ENCODE peak calls at places on chromosome 1, in seven cellular contexts. J, V, U, N, S, X and R are unnamed samples.

GRCh38 chr1:22969224-22969829 is 3.3 kb downstream of the LACTBL1 start:
- DNase-seq in U (peak; percentile 24), N (no peak), S (no peak), V (no peak), J (no peak), X (no peak), R (peak; percentile 53)

GRCh38 chr1:153389394-153389793 is 1.5 kb downstream of the S100A8 start:
- DNase-seq in U (no peak), V (no peak), X (no peak), N (no peak), J (no peak), S (no peak), R (no peak)

GRCh38 chr1:162389021-162389818 is 7.7 kb downstream of the C1orf226 start:
- DNase-seq in S (peak; percentile 7), N (no peak), X (no peak), U (no peak), J (no peak), V (no peak), R (peak; percentile 33)

GRCh38 chr1:192635939-192636338 is at the start of gene RGS13:
- DNase-seq in J (no peak), X (no peak), S (no peak), V (no peak), N (no peak), U (no peak), R (no peak)

GRCh38 chr1:66370462-66370907 is 163.5 kb upstream of the SGIP1 start:
- DNase-seq in J (no peak), V (no peak), N (no peak), U (no peak), X (no peak), S (no peak), R (no peak)

GRCh38 chr1:165444897-165445370 is at the start of gene RXRG:
- DNase-seq in V (no peak), U (no peak), N (no peak), J (no peak), S (no peak), X (no peak), R (no peak)

GRCh38 chr1:2604854-2605753 is 18.5 kb downstream of the PRXL2B start:
- DNase-seq in J (no peak), U (no peak), X (no peak), N (no peak), S (no peak), V (no peak), R (no peak)

GRCh38 chr1:223618680-223619079 is 46.8 kb downstream of the CAPN8 start:
- DNase-seq in N (no peak), J (no peak), X (no peak), V (no peak), S (no peak), U (no peak), R (no peak)

GRCh38 chr1:153991151-153991472 is 550 bp downstream of the RPS27 start:
- DNase-seq in V (no peak), N (no peak), U (no peak), X (no peak), J (no peak), S (no peak), R (no peak)

GRCh38 chr1:46617833-46618232 is 1.2 kb upstream of the MOB3C start:
- DNase-seq in N (no peak), S (no peak), J (no peak), U (no peak), X (no peak), V (no peak), R (no peak)

GRCh38 chr1:168631671-168632400 is 55.4 kb downstream of the XCL1 start:
- DNase-seq in N (no peak), J (no peak), X (no peak), V (no peak), S (no peak), U (no peak), R (no peak)